ENCODE peak calls at places on chromosome 19, in nine cellular contexts. W, V, U, A, M, X, H, B and Y are unnamed samples. For H3K36me3 and H3K4me1, the result is how much of the 10 kb centered on the place peaks cover.

GRCh38 chr19:31312004-31312403 is 37.2 kb downstream of the TSHZ3 start:
- DNase-seq in W (no peak), V (no peak), U (no peak), A (peak), M (peak), X (no peak), H (peak), B (no peak), Y (no peak)

GRCh38 chr19:48230555-48231129 is 25.1 kb downstream of the CARD8 start:
- DNase-seq in W (no peak), V (no peak), U (no peak), A (no peak), M (no peak), X (no peak), H (no peak), B (no peak), Y (no peak)

GRCh38 chr19:50377051-50377441 is 789 bp downstream of the NR1H2 start:
- DNase-seq in W (peak), V (peak), U (peak), A (no peak), M (no peak), X (peak), H (peak), B (no peak), Y (peak)

GRCh38 chr19:48502720-48503018 is 9.0 kb downstream of the LMTK3 start:
- DNase-seq in W (no peak), V (no peak), U (no peak), A (no peak), M (no peak), X (no peak), H (no peak), B (no peak), Y (no peak)

GRCh38 chr19:3950871-3951861 is 18.3 kb downstream of the NMRK2 start:
- DNase-seq in W (no peak), V (peak), U (peak), A (no peak), M (no peak), X (no peak), H (peak), B (no peak), Y (no peak)

GRCh38 chr19:14400913-14401312 is 18.2 kb downstream of the DDX39A start:
- DNase-seq in W (no peak), V (no peak), U (no peak), A (no peak), M (no peak), X (no peak), H (no peak), B (no peak), Y (peak)

GRCh38 chr19:3386447-3387234 is 20.3 kb downstream of the NFIC start:
- DNase-seq in W (no peak), V (no peak), U (no peak), A (no peak), M (no peak), X (no peak), H (no peak), B (no peak), Y (no peak)

GRCh38 chr19:32018014-32018413 is 327.4 kb upstream of the ZNF507 start:
- DNase-seq in W (no peak), V (no peak), U (no peak), A (peak), M (no peak), X (peak), H (no peak), B (peak), Y (no peak)

GRCh38 chr19:16625183-16625958 is 2.6 kb downstream of the MED26 start:
- DNase-seq in W (no peak), V (no peak), U (no peak), A (no peak), M (no peak), X (no peak), H (no peak), B (no peak), Y (no peak)

GRCh38 chr19:5152013-5152763 is 183.3 kb downstream of the KDM4B start:
- DNase-seq in W (no peak), V (peak), U (no peak), A (no peak), M (no peak), X (no peak), H (no peak), B (no peak), Y (no peak)

DNA sequence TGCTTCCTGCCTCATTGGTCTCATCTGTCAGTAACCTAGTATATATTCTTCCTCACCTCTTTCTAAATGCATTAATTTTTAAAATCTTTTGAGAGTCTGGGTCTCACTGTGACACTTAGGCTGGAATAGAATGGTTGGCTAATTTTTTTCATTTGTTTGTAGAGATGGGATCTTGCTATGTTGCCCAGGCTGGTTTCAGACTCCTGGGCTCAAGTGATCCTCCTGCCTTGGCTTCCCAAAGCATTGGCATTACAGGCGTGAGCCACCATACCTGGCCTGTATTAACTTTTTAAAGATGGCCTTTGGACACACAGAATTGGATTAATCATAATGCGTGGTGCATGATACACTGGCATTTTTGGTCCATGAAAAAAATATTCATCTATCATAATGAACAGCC is 29.9 kb downstream of the SIPA1L3 start:
- DNase-seq in W (no peak), V (no peak), U (no peak), A (no peak), M (no peak), X (no peak), H (no peak), B (no peak), Y (no peak)
- H3K36me3 ChIP-seq in W (under half), V (under half), U (under half), A (under half), M (under half), X (under half), H (under half), B (under half), Y (under half)

DNA sequence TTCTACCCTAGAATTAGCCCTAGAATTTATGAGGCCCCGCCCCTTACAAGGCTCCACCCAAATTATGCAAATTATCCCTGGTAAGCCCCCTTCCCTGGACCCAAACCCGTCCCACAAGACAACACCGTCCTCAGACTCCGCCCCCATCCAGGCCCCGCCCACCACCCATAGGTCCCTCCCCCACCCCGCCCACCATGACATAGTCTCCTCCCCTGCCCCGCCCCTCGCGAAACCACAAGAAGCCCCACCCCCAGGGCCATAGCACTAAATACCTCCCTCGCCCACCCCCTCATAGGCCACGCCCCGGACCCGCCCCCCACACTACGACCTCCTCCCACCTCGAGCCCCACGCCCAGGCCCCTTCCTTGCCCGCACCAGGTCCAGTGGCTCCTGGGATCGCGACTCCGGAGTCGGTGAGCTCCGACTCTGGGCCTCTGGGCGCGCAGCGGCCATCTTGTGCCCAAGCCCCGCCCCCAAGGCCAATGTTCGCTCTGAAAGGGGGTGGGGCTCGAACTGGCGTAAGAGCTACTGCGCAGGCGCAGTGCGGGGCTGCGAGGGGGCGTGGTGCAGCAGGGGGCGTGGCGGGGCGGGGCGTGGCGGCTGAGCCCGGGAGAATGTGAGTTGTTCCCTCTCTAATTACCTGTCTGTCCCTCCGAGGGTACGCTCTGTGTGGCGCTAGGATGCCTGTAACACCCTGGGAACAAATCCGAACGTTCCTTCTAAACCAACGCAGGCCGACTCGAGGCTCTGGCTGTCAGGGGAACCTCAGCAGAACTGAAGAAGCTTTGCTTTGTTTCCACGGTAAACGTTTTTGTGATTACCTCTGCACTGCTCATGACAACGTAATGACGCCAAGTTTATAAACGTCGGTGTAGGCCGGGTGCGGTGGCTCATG is at the start of gene ZNF784:
- DNase-seq in W (peak), V (peak), U (peak), A (peak), M (peak), X (peak), H (peak), B (peak), Y (peak)
- TF ChIP-seq POLR2A in W (no peak), V (peak), U (no peak), A (no peak), M (peak), X (peak), H (peak), B (peak), Y (no peak)

GRCh38 chr19:10403137-10404021 is at the start of gene CDC37:
- DNase-seq in W (peak), V (peak), U (peak), A (peak), M (peak), X (peak), H (peak), B (peak), Y (peak)

GRCh38 chr19:10408511-10409291 is 5.4 kb upstream of the CDC37 start:
- DNase-seq in W (no peak), V (peak), U (peak), A (no peak), M (no peak), X (no peak), H (peak), B (no peak), Y (no peak)

GRCh38 chr19:10407102-10407501 is 3.8 kb upstream of the CDC37 start:
- DNase-seq in W (no peak), V (no peak), U (no peak), A (no peak), M (no peak), X (no peak), H (no peak), B (no peak), Y (no peak)

GRCh38 chr19:10404888-10405808 is 1.8 kb upstream of the CDC37 start:
- DNase-seq in W (no peak), V (no peak), U (no peak), A (no peak), M (no peak), X (no peak), H (no peak), B (no peak), Y (no peak)

GRCh38 chr19:10406191-10406590 is 2.8 kb upstream of the CDC37 start:
- DNase-seq in W (no peak), V (no peak), U (no peak), A (no peak), M (no peak), X (no peak), H (no peak), B (no peak), Y (no peak)
- H3K4me1 ChIP-seq in W (under half), V (half or more), U (under half), A (under half), M (under half), X (under half), H (under half), B (under half), Y (under half)

DNA sequence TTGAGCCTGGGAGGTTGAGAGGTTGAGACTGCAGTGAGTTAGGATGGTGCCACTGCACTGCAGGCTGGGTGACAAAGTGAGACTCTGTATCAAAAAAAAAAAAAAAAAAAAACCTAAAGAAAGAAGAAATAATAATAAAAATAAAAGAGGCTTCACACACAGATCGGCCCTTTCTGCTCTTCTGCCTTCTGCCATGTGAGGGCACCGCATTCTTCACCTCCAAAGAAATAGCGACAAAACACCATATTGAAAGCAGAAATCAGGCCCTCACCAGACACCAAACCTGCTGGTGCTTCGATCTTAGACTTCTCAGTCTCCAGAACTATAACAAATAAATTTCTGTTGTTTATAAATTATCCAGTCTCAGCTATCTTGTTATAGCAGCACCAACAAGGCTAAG is 3.0 kb downstream of the ZNF649 start:
- DNase-seq in W (no peak), V (no peak), U (no peak), A (no peak), M (no peak), X (no peak), H (no peak), B (no peak), Y (no peak)
- H3K36me3 ChIP-seq in W (half or more), V (half or more), U (under half), A (half or more), M (under half), X (under half), H (under half), B (under half), Y (under half)